ENCODE peak calls at places on chromosomes 5 and 9, in four cellular contexts. O is uterus, C is stomach, N is lower leg skin. E is an unnamed sample.

GRCh38 chr5:139638090-139638735 is 9.9 kb upstream of the CXXC5 start:
- DNase-seq in O (peak), C (peak), N (no peak), E (peak)

GRCh38 chr9:74953235-74953741 is 576 bp upstream of the C9orf40 start:
- DNase-seq in O (no peak), C (no peak), N (no peak), E (peak)

GRCh38 chr5:161369032-161369431 is 177.5 kb downstream of the GABRB2 start:
- DNase-seq in O (no peak), C (no peak), N (no peak), E (no peak)

GRCh38 chr5:35183243-35183955 is 46.9 kb downstream of the PRLR start:
- DNase-seq in O (peak), C (peak), N (no peak), E (peak)

GRCh38 chr9:129694265-129694664 is 28.8 kb downstream of the PRRX2 start:
- DNase-seq in O (no peak), C (no peak), N (no peak), E (no peak)

GRCh38 chr5:15737036-15737821 is 237.2 kb downstream of the FBXL7 start:
- DNase-seq in O (no peak), C (no peak), N (no peak), E (no peak)

GRCh38 chr9:133489253-133490190 is 10.6 kb upstream of the SLC2A6 start:
- DNase-seq in O (no peak), C (no peak), N (no peak), E (no peak)

GRCh38 chr5:37043693-37044092 is 167.1 kb downstream of the NIPBL start:
- DNase-seq in O (no peak), C (no peak), N (no peak), E (no peak)

GRCh38 chr9:80792721-80793120 is 896.6 kb downstream of the TLE1 start:
- DNase-seq in O (no peak), C (no peak), N (no peak), E (no peak)

GRCh38 chr9:93083592-93084470 is 12.2 kb upstream of the CARD19 start:
- DNase-seq in O (peak), C (no peak), N (no peak), E (no peak)

GRCh38 chr5:67807116-67807888 is 408.3 kb upstream of the PIK3R1 start:
- DNase-seq in O (no peak), C (no peak), N (no peak), E (no peak)

GRCh38 chr9:128554155-128554862 is 1.9 kb downstream of the SPTAN1 start:
- DNase-seq in O (peak), C (peak), N (peak), E (no peak)

GRCh38 chr9:124680049-124680448 is 91.1 kb downstream of the NR6A1 start:
- DNase-seq in O (no peak), C (no peak), N (no peak), E (no peak)

GRCh38 chr5:76790632-76791290 is 28.1 kb upstream of the F2RL1 start:
- DNase-seq in O (no peak), C (no peak), N (peak), E (peak)

GRCh38 chr9:92706218-92706940 is 36.4 kb upstream of the IPPK start:
- DNase-seq in O (no peak), C (no peak), N (no peak), E (peak)

GRCh38 chr9:70080481-70081119 is 37.0 kb downstream of the MAMDC2 start:
- DNase-seq in O (peak), C (no peak), N (peak), E (no peak)

GRCh38 chr9:88388203-88388885 is at the start of gene SPIN1:
- DNase-seq in O (peak), C (peak), N (no peak), E (peak)
- TF ChIP-seq POLR2A in O (peak), C (no peak), N (no peak), E (no peak)

DNA sequence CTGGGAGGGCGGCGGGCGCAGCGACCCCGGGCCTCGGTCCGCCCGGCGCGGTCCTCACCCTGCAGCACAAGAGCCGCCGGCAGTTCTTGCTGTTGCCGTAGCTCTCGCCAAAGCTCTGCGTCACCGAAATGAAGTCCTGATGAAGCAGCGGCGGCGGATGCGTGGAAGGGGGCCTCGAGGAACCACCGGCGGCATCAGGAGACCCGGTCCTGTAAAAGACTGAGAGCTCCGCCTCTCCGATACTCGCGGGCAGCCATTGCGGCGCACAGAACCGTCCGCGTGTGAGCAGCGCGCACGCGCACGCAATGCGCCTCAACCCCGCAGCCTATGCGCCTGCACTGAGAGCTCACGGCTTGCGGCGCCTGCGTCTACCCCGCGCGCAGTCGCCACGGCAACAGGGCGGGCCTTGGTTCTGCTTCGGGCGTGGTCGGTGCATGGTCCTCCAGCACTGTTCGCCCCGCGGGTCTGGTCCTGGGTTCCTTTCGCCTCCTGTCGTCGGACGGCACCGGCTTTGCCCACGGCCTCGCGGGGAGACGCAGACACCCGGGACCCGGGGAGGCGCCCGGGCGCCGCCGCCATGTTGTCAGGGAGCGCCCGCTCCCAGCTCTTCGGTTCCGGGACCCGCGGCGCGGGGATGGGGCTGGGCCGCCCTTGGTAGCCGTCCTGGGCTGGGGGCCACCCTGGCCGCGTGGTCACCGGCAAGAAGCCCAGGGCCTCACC is 9.3 kb upstream of the GRIN1 start:
- DNase-seq in O (peak), C (peak), N (peak), E (peak)
- TF ChIP-seq POLR2A in O (no peak), C (no peak), N (no peak), E (peak)

GRCh38 chr5:179795863-179796833 is 2.4 kb downstream of the LTC4S start:
- DNase-seq in O (peak), C (peak), N (peak), E (peak)
- TF ChIP-seq POLR2A in O (peak), C (no peak), N (no peak), E (no peak)

GRCh38 chr5:32443541-32444190 is 874 bp downstream of the ZFR start:
- DNase-seq in O (peak), C (no peak), N (no peak), E (peak)

GRCh38 chr5:32445831-32446614 is 1.5 kb upstream of the ZFR start:
- DNase-seq in O (no peak), C (no peak), N (no peak), E (no peak)

GRCh38 chr5:32444946-32445758 is 612 bp upstream of the ZFR start:
- DNase-seq in O (no peak), C (no peak), N (no peak), E (no peak)

GRCh38 chr5:32443145-32443540 is 1.4 kb downstream of the ZFR start:
- DNase-seq in O (no peak), C (no peak), N (no peak), E (no peak)

DNA sequence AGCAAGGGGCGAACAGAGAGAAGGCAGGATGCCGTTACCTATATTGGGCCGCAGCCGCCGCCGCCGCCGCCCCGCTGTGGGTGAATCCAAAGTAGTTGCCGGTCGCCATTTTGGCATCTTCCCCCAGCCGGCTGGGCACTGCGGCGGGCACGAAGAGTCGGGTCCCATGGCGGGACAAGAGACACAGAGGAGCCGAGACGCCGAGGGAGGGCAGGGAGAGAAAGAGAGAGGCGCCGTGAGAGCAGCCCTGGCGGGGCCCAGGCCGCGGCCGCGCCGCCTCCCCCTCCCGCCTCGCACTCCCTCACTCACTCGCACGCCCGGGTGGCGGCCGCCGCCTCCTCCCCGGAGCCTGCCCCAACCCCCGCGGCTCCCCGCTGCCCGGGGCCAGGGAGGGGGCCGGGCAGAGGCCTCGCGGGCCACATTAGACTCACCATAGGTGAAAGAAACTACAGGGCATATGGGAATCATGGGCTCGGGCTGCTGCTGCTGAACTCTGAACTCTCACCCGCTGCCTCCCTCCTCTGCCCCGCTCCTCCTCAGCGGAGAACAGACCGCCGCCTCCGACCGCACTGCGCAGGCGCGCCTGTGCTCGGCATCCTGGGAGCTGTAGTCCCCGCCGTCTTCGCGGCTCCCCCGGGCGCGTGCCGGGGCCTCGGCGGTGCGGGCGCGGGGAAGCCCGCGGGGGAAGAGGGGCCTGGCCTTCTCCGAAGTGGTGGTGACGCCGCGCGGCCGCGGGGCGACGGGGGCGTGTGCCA is at the start of gene ZFR:
- DNase-seq in O (peak), C (peak), N (peak), E (peak)
- TF ChIP-seq POLR2A in O (peak), C (no peak), N (no peak), E (peak)

GRCh38 chr5:82399111-82399510 is 121.0 kb upstream of the RPS23 start:
- DNase-seq in O (no peak), C (no peak), N (no peak), E (no peak)

GRCh38 chr5:82393951-82394350 is 115.8 kb upstream of the RPS23 start:
- DNase-seq in O (no peak), C (no peak), N (no peak), E (no peak)

GRCh38 chr5:82396396-82396795 is 118.2 kb upstream of the RPS23 start:
- DNase-seq in O (no peak), C (no peak), N (no peak), E (no peak)

GRCh38 chr5:82397741-82398320 is 119.7 kb upstream of the RPS23 start:
- DNase-seq in O (no peak), C (no peak), N (no peak), E (no peak)

GRCh38 chr5:82396871-82397514 is 118.8 kb upstream of the RPS23 start:
- DNase-seq in O (peak), C (peak), N (peak), E (no peak)
- TF ChIP-seq POLR2A in O (no peak), C (no peak), N (no peak), E (no peak)

GRCh38 chr5:146448783-146449519 is 1.8 kb downstream of the TCERG1 start:
- DNase-seq in O (no peak), C (no peak), N (no peak), E (peak)

GRCh38 chr5:146451411-146451810 is 4.3 kb downstream of the TCERG1 start:
- DNase-seq in O (no peak), C (no peak), N (no peak), E (peak)

GRCh38 chr5:146447734-146448380 is 724 bp downstream of the TCERG1 start:
- DNase-seq in O (no peak), C (no peak), N (no peak), E (peak)

GRCh38 chr5:146441896-146442295 is 5.2 kb upstream of the TCERG1 start:
- DNase-seq in O (no peak), C (no peak), N (no peak), E (no peak)

GRCh38 chr5:146446861-146447733 is at the start of gene TCERG1:
- DNase-seq in O (peak), C (peak), N (peak), E (peak)
- TF ChIP-seq POLR2A in O (peak), C (no peak), N (no peak), E (peak)

DNA sequence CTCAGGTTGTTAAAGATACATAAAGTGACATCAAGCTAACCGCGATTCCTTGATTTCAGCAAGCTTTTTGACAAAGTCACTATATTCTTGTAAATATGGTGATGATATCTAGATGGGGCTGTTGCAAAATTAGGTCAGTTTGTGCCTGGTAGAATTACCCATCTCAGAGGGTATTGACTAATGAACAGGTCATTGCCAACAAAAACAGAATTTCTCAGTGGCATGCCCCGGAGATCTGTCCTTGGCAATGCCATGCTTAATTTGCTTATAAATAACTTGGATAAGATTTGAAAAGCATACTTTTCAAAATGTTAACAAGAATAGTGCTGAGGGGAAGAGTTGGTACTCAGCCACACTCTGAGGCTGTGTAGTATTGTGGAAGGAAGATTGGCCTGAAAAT is 783.3 kb upstream of the SEMA6A start:
- DNase-seq in O (no peak), C (no peak), N (no peak), E (no peak)
- TF ChIP-seq POLR2A in O (no peak), C (no peak), N (no peak), E (no peak)

GRCh38 chr9:111937301-111937700 is 40.7 kb downstream of the UGCG start:
- DNase-seq in O (no peak), C (no peak), N (no peak), E (no peak)

GRCh38 chr9:111934747-111935146 is 38.1 kb downstream of the UGCG start:
- DNase-seq in O (no peak), C (no peak), N (no peak), E (no peak)

GRCh38 chr9:111938427-111938800 is 41.8 kb downstream of the UGCG start:
- DNase-seq in O (no peak), C (no peak), N (no peak), E (no peak)

GRCh38 chr9:111937781-111938426 is 41.3 kb downstream of the UGCG start:
- DNase-seq in O (peak), C (no peak), N (no peak), E (no peak)

GRCh38 chr9:111936391-111936790 is 39.8 kb downstream of the UGCG start:
- DNase-seq in O (no peak), C (no peak), N (no peak), E (no peak)
- TF ChIP-seq POLR2A in O (no peak), C (no peak), N (no peak), E (no peak)

GRCh38 chr9:37592108-37592951 is at the start of gene TOMM5:
- DNase-seq in O (peak), C (peak), N (peak), E (peak)
- TF ChIP-seq POLR2A in O (peak), C (peak), N (no peak), E (peak)